ENCODE peak calls at places on chromosomes 11 and 22, in four cellular contexts. One of them, this sample, is unnamed.

GRCh38 chr11:66322732-66323427 is 6.0 kb upstream of the CD248 start:
- DNase-seq in IMR-90: no peak
- DNase-seq in H1: no peak
- DNase-seq in mesendoderm: no peak
- DNase-seq in this sample: no peak

GRCh38 chr11:57111646-57112045 is 70.1 kb upstream of the LRRC55 start:
- DNase-seq in H1: no peak
- DNase-seq in IMR-90: no peak
- DNase-seq in mesendoderm: no peak
- DNase-seq in this sample: no peak

GRCh38 chr22:27732841-27733240 is 68.7 kb downstream of the MN1 start:
- DNase-seq in mesendoderm: no peak
- DNase-seq in IMR-90: no peak
- DNase-seq in H1: no peak
- DNase-seq in this sample: no peak

GRCh38 chr11:11607772-11608171 is 14.0 kb downstream of the GALNT18 start:
- DNase-seq in mesendoderm: peak; percentile 13
- DNase-seq in H1: no peak
- DNase-seq in IMR-90: no peak
- DNase-seq in this sample: no peak

GRCh38 chr11:1469287-1469910 is 17.2 kb downstream of the MOB2 start:
- DNase-seq in IMR-90: no peak
- DNase-seq in mesendoderm: no peak
- DNase-seq in H1: no peak
- DNase-seq in this sample: no peak

GRCh38 chr11:4551346-4551979 is 6.5 kb downstream of the OR52M1 start:
- DNase-seq in H1: no peak
- DNase-seq in mesendoderm: peak; percentile 45
- DNase-seq in IMR-90: peak; percentile 16
- DNase-seq in this sample: peak; percentile 30

GRCh38 chr22:19120829-19121630 is 1.2 kb downstream of the DGCR2 start:
- DNase-seq in mesendoderm: peak; percentile 88
- DNase-seq in H1: no peak
- DNase-seq in IMR-90: peak; percentile 33
- DNase-seq in this sample: peak; percentile 57

GRCh38 chr11:8059571-8060011 is 21.4 kb upstream of the TUB start:
- DNase-seq in IMR-90: no peak
- DNase-seq in mesendoderm: no peak
- DNase-seq in H1: no peak
- DNase-seq in this sample: no peak

DNA sequence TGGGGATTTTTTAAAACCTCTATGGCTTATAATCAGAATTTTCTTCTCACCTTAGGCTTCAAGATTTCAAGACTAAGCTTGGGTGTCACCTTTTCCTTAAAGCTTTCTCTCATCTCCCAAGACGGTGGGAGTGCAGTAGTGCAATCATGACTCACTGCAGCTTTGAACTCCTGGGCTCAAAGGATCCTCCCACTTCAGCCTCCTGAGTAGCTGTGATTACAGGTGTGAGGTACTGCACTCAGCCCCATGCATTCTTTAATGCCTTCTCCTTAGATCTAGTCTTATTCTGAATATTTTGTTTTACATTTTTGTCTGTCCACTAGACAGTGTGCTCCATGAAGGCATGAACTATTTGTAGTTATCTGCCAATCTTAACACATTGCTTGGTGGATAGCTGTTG is 55.7 kb upstream of the FAT3 start:
- DNase-seq in mesendoderm: no peak
- DNase-seq in H1: no peak
- DNase-seq in IMR-90: no peak
- DNase-seq in this sample: no peak
- H3K27ac ChIP-seq in mesendoderm: no peak overlapping the region
- H3K27ac ChIP-seq in H1: no peak overlapping the region
- H3K27ac ChIP-seq in IMR-90: no peak overlapping the region
- H3K27ac ChIP-seq in this sample: no peak overlapping the region

GRCh38 chr11:18617688-18618340 is 16.3 kb downstream of the SPTY2D1 start:
- DNase-seq in H1: no peak
- DNase-seq in mesendoderm: no peak
- DNase-seq in IMR-90: peak; percentile 71
- DNase-seq in this sample: no peak

GRCh38 chr11:18612394-18612793 is 12.8 kb downstream of the MISFA start:
- DNase-seq in H1: no peak
- DNase-seq in mesendoderm: no peak
- DNase-seq in IMR-90: peak; percentile 68
- DNase-seq in this sample: no peak

GRCh38 chr11:18618341-18619025 is 15.7 kb downstream of the SPTY2D1 start:
- DNase-seq in H1: no peak
- DNase-seq in IMR-90: peak; percentile 73
- DNase-seq in mesendoderm: no peak
- DNase-seq in this sample: no peak

GRCh38 chr11:18614667-18615066 is 15.1 kb downstream of the MISFA start:
- DNase-seq in mesendoderm: no peak
- DNase-seq in IMR-90: no peak
- DNase-seq in H1: no peak
- DNase-seq in this sample: no peak

DNA sequence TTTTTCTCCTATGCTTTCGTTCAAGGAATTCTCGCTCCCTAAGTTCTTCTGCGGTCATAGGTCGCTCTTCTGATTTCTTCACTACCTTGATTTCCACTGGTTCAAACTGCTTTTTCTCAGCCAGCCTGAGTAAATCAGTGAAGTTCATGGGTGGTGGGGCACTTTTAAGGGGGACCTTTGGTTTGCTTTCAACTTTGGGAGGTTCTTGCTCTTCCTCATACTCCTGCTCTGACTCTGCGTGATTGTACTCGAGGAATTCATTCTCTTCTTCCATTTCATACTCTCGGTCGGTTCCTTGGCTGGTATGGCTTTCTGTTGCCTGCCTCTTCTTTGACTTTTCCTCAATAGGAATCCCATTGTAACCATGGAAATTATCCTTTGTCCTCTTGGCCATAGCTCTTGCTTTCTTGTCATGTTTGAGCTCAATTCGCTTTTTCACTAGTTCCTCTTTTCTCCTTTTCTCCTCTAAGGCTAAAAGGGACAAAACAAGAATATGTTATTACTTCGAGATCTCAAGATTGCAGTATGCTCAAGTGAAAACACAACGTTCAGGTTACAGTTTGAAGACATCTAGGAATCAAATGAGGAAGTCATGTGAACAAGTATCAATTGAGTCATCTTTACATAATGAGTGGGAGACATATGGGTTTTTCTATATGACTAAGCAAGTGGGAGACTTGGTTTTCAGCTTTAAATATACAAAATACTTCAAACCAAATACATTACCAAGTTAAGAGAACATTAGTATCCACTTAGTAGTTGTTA is 16.2 kb downstream of the MISFA start:
- DNase-seq in H1: no peak
- DNase-seq in IMR-90: peak; percentile 82
- DNase-seq in mesendoderm: no peak
- DNase-seq in this sample: no peak
- H3K9ac ChIP-seq in H1: no peak overlapping the region
- H3K9ac ChIP-seq in IMR-90: no peak overlapping the region
- H3K9ac ChIP-seq in mesendoderm: no peak overlapping the region
- H3K9ac ChIP-seq in this sample: no peak overlapping the region

DNA sequence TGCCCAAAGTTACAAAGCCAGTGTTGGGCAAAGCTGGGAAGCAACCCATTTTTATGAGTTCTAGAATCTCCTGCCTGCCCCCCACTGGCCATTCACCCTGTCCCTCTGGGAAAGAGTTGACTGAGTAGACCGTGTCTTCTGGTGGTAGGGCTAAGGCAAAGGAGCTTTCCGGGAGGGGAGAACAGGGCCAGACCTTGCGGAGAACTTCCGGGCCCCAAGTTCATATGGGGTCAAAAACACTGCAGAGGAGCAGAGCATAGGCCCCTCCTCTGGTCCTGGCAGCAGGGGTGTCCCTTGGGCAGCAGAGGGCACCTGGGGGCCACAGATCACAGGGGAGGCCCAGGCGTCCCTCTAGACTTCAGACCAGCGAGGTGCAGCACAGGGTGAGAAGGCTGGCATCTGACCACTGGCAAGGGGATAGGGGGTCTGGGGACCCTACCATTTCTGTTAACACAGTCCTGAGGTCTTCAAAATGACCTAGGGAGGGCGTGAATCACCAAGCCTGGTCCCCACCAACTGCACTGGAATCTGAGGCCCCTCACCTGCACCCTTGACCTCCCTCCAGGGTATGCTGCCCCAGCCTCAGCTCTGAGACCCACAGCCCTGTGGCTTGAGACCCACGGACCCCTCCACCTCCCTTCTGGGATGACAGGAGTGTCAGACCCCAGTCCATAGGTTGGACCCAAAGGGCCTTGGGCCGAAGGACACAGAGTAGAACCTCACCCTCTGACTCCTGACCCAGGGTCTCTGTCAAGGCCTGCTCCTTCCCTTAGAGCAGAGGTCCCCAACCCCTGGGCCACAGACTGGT is 1.3 kb upstream of the ARAP1 start:
- DNase-seq in IMR-90: no peak
- DNase-seq in H1: no peak
- DNase-seq in mesendoderm: no peak
- DNase-seq in this sample: no peak
- H4K5ac ChIP-seq in IMR-90: no peak overlapping the region
- H4K5ac ChIP-seq in H1: no peak overlapping the region
- H4K5ac ChIP-seq in mesendoderm: no peak overlapping the region
- H4K5ac ChIP-seq in this sample: no peak overlapping the region

GRCh38 chr22:23216331-23217170 is 36.2 kb downstream of the BCR start:
- DNase-seq in IMR-90: no peak
- DNase-seq in mesendoderm: no peak
- DNase-seq in H1: no peak
- DNase-seq in this sample: no peak
- H3K27ac ChIP-seq in IMR-90: peak overlapping the region; percentile 85
- H3K27ac ChIP-seq in mesendoderm: no peak overlapping the region
- H3K27ac ChIP-seq in H1: no peak overlapping the region
- H3K27ac ChIP-seq in this sample: no peak overlapping the region

GRCh38 chr11:74717211-74717997 is 13.8 kb downstream of the CHRDL2 start:
- DNase-seq in mesendoderm: no peak
- DNase-seq in H1: no peak
- DNase-seq in IMR-90: no peak
- DNase-seq in this sample: no peak
- H3K9ac ChIP-seq in mesendoderm: no peak overlapping the region
- H3K9ac ChIP-seq in H1: no peak overlapping the region
- H3K9ac ChIP-seq in IMR-90: peak overlapping the region; percentile 10
- H3K9ac ChIP-seq in this sample: no peak overlapping the region

This sample was measured in H9.